ENCODE peak calls at places on chromosomes 1 and 21, in five cellular contexts. M is HCT116, Y is HL-60, E is GM18507, Q is HEK293T. V is an unnamed sample.

GRCh38 chr1:52167014-52167753 is 25.3 kb downstream of the ZFYVE9 start:
- DNase-seq in M (no peak), Y (no peak), E (no peak), Q (no peak), V (no peak)

GRCh38 chr1:101264699-101265098 is 27.9 kb downstream of the S1PR1 start:
- DNase-seq in M (no peak), Y (no peak), E (no peak), Q (no peak), V (no peak)

GRCh38 chr21:27572681-27573080 is 605.8 kb upstream of the ADAMTS5 start:
- DNase-seq in M (no peak), Y (no peak), E (no peak), Q (no peak), V (no peak)

GRCh38 chr1:213051127-213051880 is at the start of gene RPS6KC1:
- DNase-seq in M (peak; percentile 50), Y (peak; percentile 89), E (peak; percentile 82), Q (peak; percentile 93), V (no peak)

GRCh38 chr1:10755977-10756521 is 40.4 kb downstream of the CASZ1 start:
- DNase-seq in M (no peak), Y (peak; percentile 10), E (no peak), Q (peak; percentile 42), V (no peak)

GRCh38 chr21:38990424-38990794 is 184.7 kb downstream of the ETS2 start:
- DNase-seq in M (no peak), Y (no peak), E (no peak), Q (no peak), V (no peak)

GRCh38 chr1:93722081-93723031 is 40.7 kb upstream of the BCAR3 start:
- DNase-seq in M (no peak), Y (no peak), E (no peak), Q (no peak), V (no peak)

GRCh38 chr1:151238467-151238739 is 16.1 kb upstream of the PSMD4 start:
- DNase-seq in M (no peak), Y (no peak), E (no peak), Q (no peak), V (no peak)

GRCh38 chr1:58432813-58433668 is 113.5 kb downstream of the OMA1 start:
- DNase-seq in M (no peak), Y (no peak), E (no peak), Q (peak; percentile 28), V (peak; percentile 17)

V was measured in GM12878.